ENCODE peak calls at places on chromosomes 1 and 21, in ten cellular contexts. C, E, L, P, O, F, J, M, V and U are unnamed samples.
A peak's percentile ranks its signal among the peaks of the same experiment; 100 is the strongest.

GRCh38 chr1:170707959-170708666 is 44.2 kb downstream of the PRRX1 start:
- DNase-seq in V (peak; percentile 76), O (no peak), E (no peak), M (peak; percentile 99), J (peak; percentile 93), F (peak; percentile 44), L (no peak), P (peak; percentile 97), C (no peak), U (peak; percentile 21)

GRCh38 chr1:17587693-17588047 is 48.2 kb downstream of the ARHGEF10L start:
- DNase-seq in F (no peak), J (peak; percentile 81), L (no peak), P (peak; percentile 83), O (no peak), E (no peak), M (peak; percentile 68), C (no peak), V (no peak), U (no peak)

GRCh38 chr1:157000686-157001085 is 44.9 kb downstream of the ARHGEF11 start:
- DNase-seq in J (peak; percentile 10), O (no peak), V (no peak), P (no peak), F (no peak), C (no peak), L (no peak), E (no peak), M (peak; percentile 32), U (no peak)

GRCh38 chr1:241079459-241079858 is 277.5 kb downstream of the RGS7 start:
- DNase-seq in P (no peak), F (no peak), E (no peak), J (no peak), L (no peak), C (no peak), O (no peak), M (no peak), V (no peak), U (no peak)

GRCh38 chr1:167081594-167081993 is 8.6 kb downstream of the GPA33 start:
- DNase-seq in P (no peak), F (no peak), C (no peak), O (no peak), J (no peak), E (no peak), V (no peak), L (no peak), M (no peak), U (no peak)

GRCh38 chr1:18927082-18927653 is 24.8 kb upstream of the ALDH4A1 start:
- DNase-seq in C (no peak), O (no peak), F (no peak), L (no peak), V (no peak), E (no peak), P (no peak), J (no peak), M (no peak), U (no peak)

GRCh38 chr1:246497331-246497915 is 9.7 kb downstream of the SMYD3 start:
- DNase-seq in C (peak; percentile 86), O (no peak), M (peak; percentile 79), P (peak; percentile 86), J (peak; percentile 87), F (peak; percentile 78), E (no peak), L (peak; percentile 18), V (peak; percentile 52), U (peak; percentile 88)

GRCh38 chr1:231611851-231612250 is 14.7 kb upstream of the DISC1 start:
- DNase-seq in J (no peak), C (no peak), F (peak; percentile 30), P (no peak), V (no peak), M (no peak), E (no peak), L (no peak), O (no peak), U (no peak)

GRCh38 chr1:17922833-17923232 is 167.7 kb downstream of the ACTL8 start:
- DNase-seq in C (peak; percentile 47), F (peak; percentile 52), O (no peak), P (peak; percentile 31), E (no peak), M (peak; percentile 12), J (peak; percentile 26), L (peak; percentile 49), V (no peak), U (peak; percentile 33)

GRCh38 chr1:203268901-203269653 is 36.2 kb upstream of the BTG2 start:
- DNase-seq in F (peak; percentile 84), V (peak; percentile 49), J (peak; percentile 82), P (peak; percentile 83), L (peak; percentile 76), C (peak; percentile 72), O (no peak), E (no peak), M (peak; percentile 77), U (peak; percentile 85)

GRCh38 chr1:220956861-220957605 is 77.8 kb downstream of the HLX start:
- DNase-seq in J (peak; percentile 92), C (no peak), M (peak; percentile 98), O (no peak), P (peak; percentile 90), V (peak; percentile 80), E (no peak), F (peak; percentile 57), L (no peak), U (peak; percentile 83)

GRCh38 chr1:46613661-46614603 is 2.7 kb downstream of the MOB3C start:
- DNase-seq in F (peak; percentile 77), J (peak; percentile 83), P (peak; percentile 82), O (no peak), E (peak; percentile 93), C (peak; percentile 84), V (peak; percentile 54), M (peak; percentile 76), L (no peak), U (peak; percentile 67)

GRCh38 chr1:45304311-45305081 is 22.2 kb upstream of the HPDL start:
- DNase-seq in E (peak; percentile 51), C (peak; percentile 5), J (no peak), F (peak; percentile 13), V (no peak), P (no peak), M (peak; percentile 36), L (no peak), O (no peak), U (no peak)

GRCh38 chr1:152481869-152482664 is 28.5 kb upstream of the LCE5A start:
- DNase-seq in O (no peak), E (no peak), J (no peak), L (no peak), P (no peak), C (no peak), F (no peak), V (no peak), M (no peak), U (no peak)

GRCh38 chr1:172356620-172357019 is 63.9 kb upstream of the C1orf105 start:
- DNase-seq in C (no peak), M (peak; percentile 92), L (no peak), O (no peak), F (no peak), P (peak; percentile 89), V (no peak), J (peak; percentile 83), E (peak; percentile 42), U (peak; percentile 29)

GRCh38 chr21:43284700-43285099 is 115.9 kb downstream of the CRYAA start:
- DNase-seq in E (no peak), F (no peak), C (no peak), M (no peak), O (no peak), J (no peak), P (no peak), V (no peak), L (no peak), U (no peak)

GRCh38 chr1:168114845-168115244 is 21.9 kb downstream of the GPR161 start:
- DNase-seq in J (peak; percentile 57), P (no peak), O (no peak), F (no peak), L (no peak), M (no peak), E (peak; percentile 42), C (no peak), V (no peak), U (no peak)

GRCh38 chr1:162212713-162213112 is 143.2 kb downstream of the NOS1AP start:
- DNase-seq in V (no peak), L (no peak), O (no peak), P (no peak), J (no peak), E (no peak), F (no peak), M (no peak), C (no peak), U (no peak)

GRCh38 chr1:198462365-198463025 is 78.0 kb downstream of the ATP6V1G3 start:
- DNase-seq in L (no peak), V (no peak), M (peak; percentile 55), C (no peak), P (peak; percentile 55), O (no peak), F (no peak), E (no peak), J (peak; percentile 42), U (no peak)

GRCh38 chr1:185795181-185795580 is 61.0 kb downstream of the HMCN1 start:
- DNase-seq in J (peak; percentile 46), O (no peak), E (no peak), P (peak; percentile 86), F (no peak), M (peak; percentile 81), L (no peak), C (no peak), V (no peak), U (no peak)

GRCh38 chr1:58290685-58291372 is 255.7 kb downstream of the OMA1 start:
- DNase-seq in V (no peak), F (peak; percentile 32), C (no peak), O (no peak), P (peak; percentile 7), J (peak; percentile 31), L (peak; percentile 64), E (no peak), M (peak; percentile 16), U (peak; percentile 43)

GRCh38 chr1:63731117-63732043 is 42.4 kb upstream of the ROR1 start:
- DNase-seq in V (peak; percentile 70), F (no peak), E (no peak), P (peak; percentile 94), L (no peak), O (no peak), C (no peak), J (peak; percentile 86), M (peak; percentile 96), U (no peak)

GRCh38 chr1:66490817-66491216 is 43.1 kb upstream of the SGIP1 start:
- DNase-seq in P (peak; percentile 55), C (no peak), M (peak; percentile 63), L (no peak), J (peak; percentile 52), F (no peak), E (no peak), O (no peak), V (no peak), U (no peak)

GRCh38 chr1:116433283-116434257 is 60.5 kb downstream of the ATP1A1 start:
- DNase-seq in J (peak; percentile 21), V (no peak), F (no peak), O (no peak), P (no peak), M (peak; percentile 59), L (no peak), E (no peak), C (no peak), U (no peak)

GRCh38 chr1:160567858-160568682 is 11.2 kb downstream of the CD84 start:
- DNase-seq in P (no peak), C (no peak), E (no peak), L (no peak), O (no peak), M (no peak), V (no peak), J (no peak), F (peak; percentile 88), U (peak; percentile 65)

GRCh38 chr21:17539323-17539722 is 26.5 kb downstream of the CXADR start:
- DNase-seq in E (no peak), P (no peak), J (no peak), F (no peak), C (no peak), O (no peak), M (no peak), L (no peak), V (no peak), U (no peak)

GRCh38 chr1:78624035-78624434 is 3.8 kb downstream of the IFI44L start:
- DNase-seq in C (no peak), V (no peak), O (no peak), E (no peak), P (no peak), M (no peak), F (no peak), L (no peak), J (no peak), U (no peak)

GRCh38 chr1:27650527-27651175 is 15.7 kb upstream of the FGR start:
- DNase-seq in V (no peak), C (no peak), O (no peak), M (peak; percentile 70), J (peak; percentile 83), L (no peak), F (peak; percentile 55), P (peak; percentile 87), E (no peak), U (peak; percentile 43)